ENCODE peak calls at places on chromosome 16, in five cellular contexts. A is psoas muscle; M is activated CD4-positive, alpha-beta T cell treated with anti-CD3 and anti-CD28 coated beads for 4 hours; K is non-pigmented ciliary epithelial cell; Y is LHCN-M2. I is an unnamed sample.

GRCh38 chr16:74650966-74651567 is 15.6 kb downstream of the RFWD3 start:
- DNase-seq in A (no peak), M (no peak), K (no peak), Y (no peak), I (no peak)

GRCh38 chr16:8878523-8878911 is 3.6 kb upstream of the LITAFD start:
- DNase-seq in A (no peak), M (no peak), K (no peak), Y (peak), I (peak)

GRCh38 chr16:53257001-53257400 is 177.3 kb upstream of the RBL2 start:
- DNase-seq in A (no peak), M (no peak), K (peak), Y (peak), I (peak)

GRCh38 chr16:19382887-19383816 is 34.5 kb upstream of the TMC5 start:
- DNase-seq in A (no peak), M (no peak), K (no peak), Y (no peak), I (no peak)

GRCh38 chr16:12097523-12098428 is 121.2 kb downstream of the SNX29 start:
- DNase-seq in A (no peak), M (no peak), K (no peak), Y (peak), I (peak)

GRCh38 chr16:3094289-3095027 is 4.6 kb downstream of the ZSCAN10 start:
- DNase-seq in A (no peak), M (peak), K (no peak), Y (peak), I (peak)

GRCh38 chr16:81214745-81215166 is 23.7 kb upstream of the BCO1 start:
- DNase-seq in A (no peak), M (no peak), K (no peak), Y (no peak), I (no peak)

GRCh38 chr16:27769561-27770222 is 219.7 kb downstream of the KATNIP start:
- DNase-seq in A (no peak), M (no peak), K (peak), Y (peak), I (peak)

GRCh38 chr16:69328854-69329316 is 1.5 kb downstream of the PDF start:
- DNase-seq in A (no peak), M (no peak), K (no peak), Y (peak), I (no peak)

GRCh38 chr16:67464565-67464964 is 16.4 kb downstream of the ATP6V0D1 start:
- DNase-seq in A (peak), M (no peak), K (no peak), Y (no peak), I (no peak)

GRCh38 chr16:47586121-47586520 is 125.0 kb downstream of the PHKB start:
- DNase-seq in A (no peak), M (no peak), K (no peak), Y (no peak), I (no peak)

GRCh38 chr16:65722429-65722828 is 600.6 kb upstream of the CDH11 start:
- DNase-seq in A (no peak), M (no peak), K (no peak), Y (no peak), I (no peak)

GRCh38 chr16:86396918-86397317 is 113.4 kb upstream of the FOXF1 start:
- DNase-seq in A (no peak), M (no peak), K (peak), Y (peak), I (peak)